ENCODE peak calls at places on chromosomes 16 and 17, in six cellular contexts. D, K, T, Q, Y and E are unnamed samples.

GRCh38 chr16:54027126-54027922 is 259.3 kb downstream of the IRX3 start:
- DNase-seq in Y (no peak), D (no peak), K (peak), Q (peak), T (no peak), E (no peak)

GRCh38 chr16:66344533-66345145 is 21.9 kb upstream of the CDH5 start:
- DNase-seq in Q (no peak), T (no peak), Y (peak), K (peak), D (no peak), E (peak)

GRCh38 chr17:68783861-68784260 is 171.3 kb downstream of the ABCA8 start:
- DNase-seq in T (no peak), Q (no peak), Y (no peak), K (no peak), D (no peak), E (peak)

GRCh38 chr17:63487014-63487339 is 10.1 kb downstream of the ACE start:
- DNase-seq in K (no peak), Q (no peak), T (no peak), D (no peak), Y (no peak), E (no peak)

GRCh38 chr16:89006036-89006752 is 29.2 kb upstream of the CBFA2T3 start:
- DNase-seq in T (no peak), Q (no peak), K (no peak), D (no peak), Y (no peak), E (no peak)

GRCh38 chr17:64580384-64581307 is 73.9 kb downstream of the CEP95 start:
- DNase-seq in Q (no peak), T (no peak), Y (no peak), D (no peak), K (no peak), E (no peak)

GRCh38 chr16:86931410-86931941 is 353.1 kb downstream of the FOXL1 start:
- DNase-seq in Q (peak), K (no peak), D (no peak), T (peak), Y (peak), E (peak)

GRCh38 chr16:23578096-23578830 is 17.9 kb downstream of the NDUFAB1 start:
- DNase-seq in D (no peak), T (no peak), K (no peak), Y (no peak), Q (no peak), E (no peak)

GRCh38 chr17:76567634-76568432 is 17.8 kb downstream of the ST6GALNAC2 start:
- DNase-seq in T (peak), Y (no peak), Q (no peak), K (no peak), D (no peak), E (peak)

GRCh38 chr16:88886915-88887521 is 20.6 kb upstream of the PABPN1L start:
- DNase-seq in Q (no peak), K (no peak), Y (no peak), D (no peak), T (no peak), E (peak)

GRCh38 chr17:65633988-65634387 is 72.5 kb upstream of the AXIN2 start:
- DNase-seq in K (peak), Q (no peak), T (no peak), D (peak), Y (peak), E (no peak)

GRCh38 chr16:85072947-85073346 is 39.3 kb downstream of the CIBAR2 start:
- DNase-seq in T (no peak), K (no peak), Q (no peak), D (no peak), Y (no peak), E (peak)

GRCh38 chr17:63950940-63951907 is 19.1 kb upstream of the CD79B start:
- DNase-seq in K (peak), Q (no peak), T (peak), Y (no peak), D (peak), E (peak)

GRCh38 chr17:34413443-34414076 is 50.5 kb upstream of the CCL1 start:
- DNase-seq in Y (no peak), D (no peak), T (no peak), K (no peak), Q (no peak), E (no peak)

GRCh38 chr16:56682703-56683397 is 580 bp downstream of the MT1X start:
- DNase-seq in Y (no peak), T (no peak), Q (no peak), D (no peak), K (no peak), E (no peak)

GRCh38 chr17:57552114-57552601 is 192.9 kb downstream of the CCDC182 start:
- DNase-seq in K (no peak), D (no peak), T (peak), Q (no peak), Y (no peak), E (peak)

GRCh38 chr16:89828199-89828869 is at the start of gene SPIRE2:
- DNase-seq in T (peak), D (no peak), Y (peak), K (peak), Q (no peak), E (peak)

GRCh38 chr17:73387746-73388577 is 76.2 kb upstream of the CDC42EP4 start:
- DNase-seq in Y (no peak), T (peak), K (no peak), D (no peak), Q (no peak), E (no peak)